ENCODE peak calls at places on chromosomes 5 and 9, in four cellular contexts. P is GM23248; U is CD8-positive, alpha-beta memory T cell; A is psoas muscle. F is an unnamed sample.

GRCh38 chr5:135140805-135141204 is 106.8 kb upstream of the PITX1 start:
- DNase-seq in A (peak), P (peak), U (no peak), F (peak)

GRCh38 chr5:39231705-39232525 is 12.6 kb upstream of the FYB1 start:
- DNase-seq in U (no peak), P (peak), A (no peak), F (peak)

GRCh38 chr9:111316796-111317195 is 13.2 kb downstream of the OR2K2 start:
- DNase-seq in U (no peak), P (peak), A (no peak), F (no peak)

GRCh38 chr5:170427672-170428236 is 38.6 kb upstream of the KCNMB1 start:
- DNase-seq in A (no peak), P (no peak), U (no peak), F (no peak)

GRCh38 chr5:953535-954449 is 54.8 kb upstream of the NKD2 start:
- DNase-seq in A (no peak), P (no peak), U (no peak), F (no peak)

GRCh38 chr9:135702002-135702721 is at the start of gene KCNT1:
- DNase-seq in U (peak), P (peak), A (peak), F (no peak)

GRCh38 chr9:129641751-129642585 is at the start of gene ASB6:
- DNase-seq in A (peak), P (peak), U (peak), F (peak)

GRCh38 chr5:159178978-159179377 is 30.4 kb downstream of the RNF145 start:
- DNase-seq in U (no peak), P (peak), A (no peak), F (peak)

GRCh38 chr5:131758520-131758900 is 38.3 kb downstream of the FNIP1 start:
- DNase-seq in A (no peak), U (no peak), P (peak), F (no peak)

GRCh38 chr9:89674667-89675402 is 70.0 kb downstream of the GADD45G start:
- DNase-seq in U (no peak), A (peak), P (peak), F (no peak)

GRCh38 chr9:37423508-37423907 is 1.0 kb downstream of the GRHPR start:
- DNase-seq in P (no peak), U (no peak), A (no peak), F (no peak)

GRCh38 chr5:52783226-52783959 is 4.3 kb upstream of the ITGA1 start:
- DNase-seq in A (no peak), P (peak), U (no peak), F (peak)

GRCh38 chr5:172858990-172859811 is 25.1 kb downstream of the ERGIC1 start:
- DNase-seq in P (peak), A (peak), U (no peak), F (no peak)

GRCh38 chr9:93295456-93296076 is 111.6 kb downstream of the WNK2 start:
- DNase-seq in U (no peak), P (no peak), A (no peak), F (no peak)

GRCh38 chr5:123755587-123756324 is 243.8 kb downstream of the CSNK1G3 start:
- DNase-seq in P (peak), U (no peak), A (no peak), F (no peak)

GRCh38 chr9:92426501-92426900 is 2.2 kb upstream of the OMD start:
- DNase-seq in U (no peak), A (no peak), P (no peak), F (no peak)

GRCh38 chr9:16721972-16722371 is 148.5 kb downstream of the BNC2 start:
- DNase-seq in P (peak), U (no peak), A (peak), F (no peak)

GRCh38 chr5:111530298-111530740 is 18.0 kb upstream of the STARD4 start:
- DNase-seq in U (peak), P (peak), A (peak), F (no peak)

GRCh38 chr5:165138261-165138660 is 1632.8 kb downstream of the MAT2B start:
- DNase-seq in P (no peak), U (no peak), A (no peak), F (no peak)

GRCh38 chr5:9775339-9775738 is 145.2 kb upstream of the TAS2R1 start:
- DNase-seq in P (peak), U (no peak), A (no peak), F (no peak)

GRCh38 chr5:66769839-66770617 is 173.8 kb downstream of the MAST4 start:
- DNase-seq in A (no peak), P (peak), U (no peak), F (no peak)

GRCh38 chr5:72908666-72909065 is 47.2 kb upstream of the FCHO2 start:
- DNase-seq in P (no peak), U (no peak), A (no peak), F (no peak)

GRCh38 chr5:32311404-32312193 is 1.1 kb downstream of the MTMR12 start:
- DNase-seq in P (peak), A (no peak), U (no peak), F (no peak)

GRCh38 chr5:68950111-68950510 is 143.7 kb upstream of the SLC30A5 start:
- DNase-seq in P (no peak), A (no peak), U (no peak), F (peak)

GRCh38 chr9:8703904-8704303 is 904.3 kb upstream of the DMAC1 start:
- DNase-seq in P (no peak), A (no peak), U (no peak), F (no peak)

GRCh38 chr9:101398930-101399640 is 434 bp downstream of the ZNF189 start:
- DNase-seq in P (peak), U (no peak), A (no peak), F (no peak)

GRCh38 chr5:76813982-76814562 is 4.8 kb upstream of the F2RL1 start:
- DNase-seq in U (no peak), A (no peak), P (peak), F (peak)

GRCh38 chr5:93571111-93571977 is 9.7 kb downstream of the NR2F1-AS1 start:
- DNase-seq in U (no peak), A (no peak), P (no peak), F (no peak)

GRCh38 chr9:73528922-73529321 is 377.3 kb downstream of the ANXA1 start:
- DNase-seq in U (no peak), A (no peak), P (no peak), F (no peak)

GRCh38 chr9:38084556-38084880 is 15.5 kb upstream of the SHB start:
- DNase-seq in P (no peak), A (no peak), U (no peak), F (no peak)

GRCh38 chr5:148179234-148179824 is 11.0 kb downstream of the SPINK14 start:
- DNase-seq in U (no peak), P (peak), A (no peak), F (peak)

GRCh38 chr5:141003791-141004601 is 37.7 kb downstream of the PCDHAC2 start:
- DNase-seq in A (no peak), P (peak), U (no peak), F (peak)

GRCh38 chr5:160649304-160649703 is 202.7 kb downstream of the ATP10B start:
- DNase-seq in P (no peak), U (no peak), A (no peak), F (no peak)

GRCh38 chr5:1633605-1634336 is 110.0 kb upstream of the LPCAT1 start:
- DNase-seq in U (peak), P (peak), A (peak), F (no peak)

GRCh38 chr5:56829137-56829536 is 13.8 kb downstream of the MAP3K1 start:
- DNase-seq in P (no peak), U (peak), A (no peak), F (no peak)

GRCh38 chr5:16849821-16850220 is 86.3 kb downstream of the MYO10 start:
- DNase-seq in U (no peak), P (no peak), A (no peak), F (no peak)
- H3K27ac ChIP-seq in U (no peak), P (no peak), A (no peak), F (no peak)

GRCh38 chr9:123323482-123324013 is 32.4 kb upstream of the CRB2 start:
- DNase-seq in P (no peak), A (no peak), U (no peak), F (no peak)

GRCh38 chr9:123321874-123322770 is 33.9 kb upstream of the CRB2 start:
- DNase-seq in A (no peak), P (no peak), U (no peak), F (no peak)

GRCh38 chr9:123320814-123321213 is 35.2 kb upstream of the CRB2 start:
- DNase-seq in P (no peak), A (no peak), U (no peak), F (no peak)

GRCh38 chr9:123324767-123325183 is 31.2 kb upstream of the CRB2 start:
- DNase-seq in U (no peak), A (no peak), P (no peak), F (no peak)

DNA sequence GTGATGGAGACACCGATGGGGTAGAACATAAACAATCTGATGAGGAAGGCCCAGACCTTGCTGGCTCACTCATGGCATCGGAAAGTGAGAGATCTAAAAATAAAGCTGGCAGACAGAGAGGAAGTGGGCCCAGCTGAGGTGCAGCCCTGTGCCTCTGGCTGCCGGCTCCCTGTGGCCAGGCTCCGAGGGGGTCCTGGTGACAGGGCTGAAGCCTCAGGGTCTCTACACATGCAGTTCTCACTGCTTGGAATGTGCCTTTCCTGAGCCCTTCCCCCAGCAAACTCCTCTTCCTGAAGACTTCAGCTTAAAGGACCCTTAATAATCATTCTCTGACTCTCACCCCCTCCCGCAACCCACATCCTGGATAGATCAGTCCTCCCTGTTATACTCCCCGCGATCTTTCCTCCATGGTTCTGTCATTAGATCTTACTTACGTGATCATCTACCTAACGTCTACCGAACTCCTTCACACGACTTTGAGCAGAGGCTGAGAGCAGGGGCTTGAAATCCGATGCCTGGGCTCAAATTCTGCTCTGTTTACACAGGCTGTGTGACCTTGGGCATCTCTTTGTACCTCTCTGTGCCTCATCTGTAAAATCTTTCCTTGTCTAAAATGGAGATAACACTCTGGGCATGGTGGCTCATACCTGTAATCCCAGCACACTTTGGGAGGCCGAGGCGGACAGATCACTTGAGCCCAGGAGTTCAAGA is 33.1 kb upstream of the CRB2 start:
- DNase-seq in A (no peak), U (peak), P (no peak), F (no peak)
- H3K27ac ChIP-seq in A (peak), U (no peak), P (no peak), F (no peak)

GRCh38 chr9:113675475-113675941 is 200.6 kb upstream of the ZNF618 start:
- DNase-seq in A (peak), U (no peak), P (peak), F (no peak)
- H3K27ac ChIP-seq in A (peak), U (no peak), P (peak), F (peak)

GRCh38 chr9:114953016-114953415 is 22.6 kb upstream of the TNFSF8 start:
- DNase-seq in U (no peak), A (no peak), P (no peak), F (no peak)

GRCh38 chr9:114957558-114957957 is 27.2 kb upstream of the TNFSF8 start:
- DNase-seq in A (no peak), U (no peak), P (peak), F (no peak)

GRCh38 chr9:114958021-114958846 is 27.8 kb upstream of the TNFSF8 start:
- DNase-seq in A (peak), P (peak), U (no peak), F (no peak)

GRCh38 chr9:114953917-114954316 is 23.5 kb upstream of the TNFSF8 start:
- DNase-seq in U (no peak), A (no peak), P (peak), F (peak)

DNA sequence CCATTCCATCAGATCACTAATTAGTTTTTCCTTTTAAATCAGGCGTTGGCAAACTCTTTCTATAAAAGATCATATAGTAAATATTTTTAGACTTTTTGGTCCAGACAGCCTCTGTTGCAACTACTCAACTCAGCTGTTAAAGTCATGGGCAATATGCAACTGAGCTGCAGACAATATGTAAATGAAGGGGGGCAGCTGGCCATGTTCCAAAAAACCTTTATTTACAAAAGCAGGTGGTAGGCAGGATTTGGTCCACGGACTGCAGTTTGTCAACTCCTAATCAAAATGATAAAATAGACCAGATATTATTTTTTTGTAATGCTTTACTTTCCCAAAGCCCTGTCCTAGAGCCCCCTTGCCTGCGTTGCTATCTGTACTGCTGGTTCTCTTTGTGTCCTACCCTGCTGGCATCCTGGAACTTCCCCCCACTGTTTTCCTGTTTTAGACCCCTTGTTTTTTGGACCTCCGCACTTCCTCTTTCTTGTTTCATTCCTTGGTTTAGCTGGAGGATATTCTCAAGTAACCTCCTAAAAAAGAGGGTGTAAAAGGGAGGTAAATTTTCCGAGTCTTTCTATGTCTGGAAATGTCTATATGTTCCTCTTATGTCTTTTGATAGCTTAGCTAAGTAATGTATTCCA is 24.7 kb upstream of the TNFSF8 start:
- DNase-seq in P (no peak), A (no peak), U (no peak), F (no peak)
- H3K27ac ChIP-seq in P (no peak), A (no peak), U (no peak), F (no peak)

DNA sequence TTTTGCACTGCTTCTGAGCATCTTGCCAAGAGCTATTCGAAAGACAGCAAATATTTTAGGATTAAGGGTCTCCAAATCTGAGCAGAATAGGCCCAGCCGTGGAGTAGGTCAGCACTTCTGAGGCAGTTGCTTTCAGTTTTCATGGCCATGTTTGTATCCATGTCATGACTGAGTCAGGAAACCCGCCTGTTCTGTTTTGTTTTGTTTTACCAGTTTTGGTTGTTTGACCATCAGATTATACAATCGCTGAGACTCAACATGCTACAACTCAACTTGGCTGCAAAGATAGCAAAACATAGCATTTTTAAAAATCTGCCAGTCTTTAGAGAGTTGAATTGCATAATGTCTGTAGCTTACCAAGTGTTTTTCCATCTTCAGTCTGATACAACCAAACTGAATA is 185.2 kb upstream of the ZNF462 start:
- DNase-seq in A (no peak), U (no peak), P (no peak), F (no peak)
- H3K27ac ChIP-seq in A (no peak), U (no peak), P (no peak), F (no peak)